ENCODE peak calls at places on chromosomes 11 and 22, in seven cellular contexts. Y, L, E, P, D, N and Z are unnamed samples.
A peak's percentile ranks its signal among the peaks of the same experiment; 100 is the strongest.

GRCh38 chr22:17140022-17140421 is 18.9 kb upstream of the TMEM121B start:
- DNase-seq in Y (no peak), P (no peak), E (no peak), N (no peak), L (no peak), D (no peak), Z (no peak)

GRCh38 chr22:46661221-46661851 is 41.1 kb downstream of the GRAMD4 start:
- DNase-seq in N (peak; percentile 78), D (no peak), Y (peak; percentile 89), P (peak; percentile 62), E (no peak), L (no peak), Z (no peak)

GRCh38 chr11:795638-796564 is 2.2 kb downstream of the SLC25A22 start:
- DNase-seq in E (peak; percentile 57), D (peak; percentile 47), L (peak; percentile 85), P (peak; percentile 78), N (peak; percentile 89), Y (peak; percentile 72), Z (peak; percentile 81)

GRCh38 chr11:71311928-71312510 is 59.6 kb upstream of the SHANK2 start:
- DNase-seq in E (no peak), P (peak; percentile 67), N (no peak), D (no peak), Y (no peak), L (peak; percentile 78), Z (no peak)

GRCh38 chr11:94845622-94846021 is 77.5 kb downstream of the AMOTL1 start:
- DNase-seq in E (no peak), L (peak; percentile 90), P (no peak), Y (peak; percentile 78), N (no peak), D (no peak), Z (peak; percentile 50)

GRCh38 chr11:27770576-27770975 is 70.3 kb upstream of the BDNF start:
- DNase-seq in L (no peak), N (no peak), D (peak; percentile 79), P (no peak), E (no peak), Y (peak; percentile 91), Z (no peak)

GRCh38 chr22:20520093-20520511 is 12.7 kb downstream of the MED15 start:
- DNase-seq in D (no peak), P (no peak), E (no peak), N (peak; percentile 80), L (no peak), Y (no peak), Z (no peak)

GRCh38 chr22:20021196-20022181 is 579 bp downstream of the TANGO2 start:
- DNase-seq in P (peak; percentile 47), L (peak; percentile 84), Y (no peak), N (peak; percentile 94), D (peak; percentile 69), E (no peak), Z (peak; percentile 64)

GRCh38 chr11:117465236-117465997 is 137.8 kb downstream of the CEP164 start:
- DNase-seq in N (no peak), P (no peak), D (no peak), E (no peak), L (no peak), Y (no peak), Z (no peak)

GRCh38 chr11:75323609-75324008 is 27.9 kb downstream of the ARRB1 start:
- DNase-seq in E (no peak), P (peak; percentile 75), N (no peak), L (no peak), Y (no peak), D (no peak), Z (no peak)
- H3K4me1 ChIP-seq in E (peaks cover 12% of the 10 kb centered on the region), P (peaks cover 47% of the 10 kb centered on the region), N (no peaks in the 10 kb centered on the region), L (no peaks in the 10 kb centered on the region), Y (peaks cover 36% of the 10 kb centered on the region), D (peaks cover 7% of the 10 kb centered on the region), Z (peaks cover 40% of the 10 kb centered on the region)

DNA sequence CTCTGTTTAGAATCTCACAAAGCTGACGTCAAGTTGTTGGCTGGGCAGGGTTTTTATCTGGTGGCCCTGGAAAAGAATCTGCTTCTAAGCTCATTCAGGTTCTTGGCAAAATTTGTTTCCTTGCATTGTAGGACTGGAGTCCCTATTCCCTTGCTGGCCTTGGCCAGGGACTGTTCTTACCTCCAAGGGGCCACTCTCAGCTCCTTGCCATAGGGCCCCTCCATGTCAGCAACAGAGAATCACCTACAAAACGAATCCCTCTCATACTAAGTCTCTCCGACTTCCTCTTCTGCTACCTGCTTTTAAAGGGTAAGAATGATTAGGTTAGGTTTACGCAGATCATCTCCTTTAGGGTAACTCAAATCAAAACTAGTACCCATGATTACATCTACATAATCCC is 63.2 kb downstream of the PARVA start:
- DNase-seq in D (no peak), Y (no peak), N (no peak), P (no peak), E (no peak), L (no peak), Z (no peak)
- H3K4me1 ChIP-seq in D (no peaks in the 10 kb centered on the region), Y (no peaks in the 10 kb centered on the region), N (no peaks in the 10 kb centered on the region), P (no peaks in the 10 kb centered on the region), E (peaks cover 5% of the 10 kb centered on the region), L (no peaks in the 10 kb centered on the region), Z (no peaks in the 10 kb centered on the region)

DNA sequence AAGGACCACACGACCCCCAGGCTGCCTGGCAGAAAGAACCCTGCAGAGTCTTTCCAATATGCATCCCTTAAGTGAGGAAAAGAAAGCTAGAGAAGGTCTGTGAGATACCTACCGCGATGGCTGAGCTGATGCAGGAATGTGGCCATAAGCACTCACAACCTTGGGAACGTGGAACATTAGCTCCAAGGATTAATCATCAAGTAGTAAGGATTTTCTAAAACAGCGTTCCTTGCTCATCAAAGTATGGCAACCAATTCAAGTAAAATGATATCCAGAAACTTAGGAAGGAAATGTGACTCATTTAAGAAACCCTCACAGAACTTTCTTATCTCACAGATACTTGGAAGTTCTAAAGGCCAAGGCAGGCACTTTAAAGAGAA is 12.8 kb downstream of the PACSIN2 start:
- DNase-seq in L (no peak), N (no peak), E (peak; percentile 36), P (no peak), D (peak; percentile 89), Y (peak; percentile 81), Z (no peak)
- H3K4me1 ChIP-seq in L (peaks cover 2% of the 10 kb centered on the region), N (peaks cover 74% of the 10 kb centered on the region), E (peaks cover 74% of the 10 kb centered on the region), P (peaks cover 34% of the 10 kb centered on the region), D (peaks cover 71% of the 10 kb centered on the region), Y (peaks cover 70% of the 10 kb centered on the region), Z (peaks cover 34% of the 10 kb centered on the region)

DNA sequence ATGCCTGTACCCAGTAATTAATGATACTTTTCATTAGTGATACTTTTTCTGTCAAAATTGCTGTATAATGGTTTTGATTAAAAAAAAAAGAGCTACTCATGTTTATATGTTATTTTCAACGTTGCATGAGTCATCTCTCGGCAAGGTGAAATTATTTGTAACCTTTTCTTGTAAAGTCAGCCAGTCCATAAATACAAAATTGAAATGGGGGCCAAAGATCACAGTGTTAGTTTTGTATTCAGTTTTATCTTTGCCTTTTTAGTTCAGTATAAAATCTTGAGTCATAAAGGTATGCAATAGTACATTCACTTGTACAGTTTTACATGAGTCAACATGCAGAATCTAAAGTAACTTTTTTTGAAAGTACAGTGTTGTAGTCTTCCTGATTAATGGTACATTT is 4.3 kb downstream of the ARHGEF12 start:
- DNase-seq in L (no peak), P (no peak), D (peak; percentile 62), Y (peak; percentile 43), E (no peak), N (no peak), Z (no peak)
- H3K4me1 ChIP-seq in L (no peaks in the 10 kb centered on the region), P (peaks cover 14% of the 10 kb centered on the region), D (peaks cover 60% of the 10 kb centered on the region), Y (peaks cover 54% of the 10 kb centered on the region), E (peaks cover 37% of the 10 kb centered on the region), N (peaks cover 27% of the 10 kb centered on the region), Z (peaks cover 24% of the 10 kb centered on the region)

GRCh38 chr11:63845911-63846310 is 7.0 kb downstream of the MARK2 start:
- DNase-seq in E (no peak), P (no peak), Y (no peak), D (no peak), N (no peak), L (no peak), Z (no peak)
- H3K4me1 ChIP-seq in E (peaks cover 57% of the 10 kb centered on the region), P (peaks cover 30% of the 10 kb centered on the region), Y (peaks cover 38% of the 10 kb centered on the region), D (peaks cover 78% of the 10 kb centered on the region), N (peaks cover 45% of the 10 kb centered on the region), L (no peaks in the 10 kb centered on the region), Z (peaks cover 23% of the 10 kb centered on the region)

GRCh38 chr22:37628830-37629229 is 10.6 kb upstream of the SH3BP1 start:
- DNase-seq in Y (no peak), N (no peak), L (peak; percentile 38), E (no peak), P (no peak), D (no peak), Z (no peak)
- H3K4me1 ChIP-seq in Y (peaks cover 5% of the 10 kb centered on the region), N (peaks cover 10% of the 10 kb centered on the region), L (peaks cover 2% of the 10 kb centered on the region), E (peaks cover 8% of the 10 kb centered on the region), P (peaks cover 31% of the 10 kb centered on the region), D (no peaks in the 10 kb centered on the region), Z (peaks cover 16% of the 10 kb centered on the region)

DNA sequence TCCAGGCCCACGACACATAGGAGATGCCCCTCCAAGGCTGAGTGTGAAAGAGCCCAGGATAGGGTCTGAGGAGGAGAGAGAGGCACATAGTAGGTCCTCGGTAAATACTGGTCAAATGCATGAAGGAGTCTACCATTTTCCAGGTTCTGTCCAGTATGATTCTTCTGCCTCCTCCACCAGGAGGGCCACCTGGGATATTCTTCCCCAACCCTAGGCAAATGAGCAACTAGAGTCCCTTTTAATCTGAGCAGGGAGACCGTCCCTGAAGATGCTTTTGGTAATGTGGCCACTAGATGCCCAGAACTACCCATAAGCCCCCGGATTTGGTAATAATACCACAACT is 6.7 kb downstream of the PDGFB start:
- DNase-seq in N (no peak), P (no peak), D (no peak), E (no peak), Y (no peak), L (no peak), Z (no peak)
- H3K4me1 ChIP-seq in N (no peaks in the 10 kb centered on the region), P (peaks cover 33% of the 10 kb centered on the region), D (peaks cover 51% of the 10 kb centered on the region), E (peaks cover 46% of the 10 kb centered on the region), Y (peaks cover 49% of the 10 kb centered on the region), L (no peaks in the 10 kb centered on the region), Z (peaks cover 19% of the 10 kb centered on the region)